ENCODE peak calls at places on chromosome 20, in six cellular contexts. One of them, this sample, is unnamed. For H3K4me1, the result is how much of the 10 kb centered on the place peaks cover.

GRCh38 chr20:25197870-25198190 is 2.3 kb downstream of the ENTPD6 start:
- DNase-seq in sigmoid colon: no peak
- DNase-seq in colonic mucosa: no peak
- DNase-seq in effector memory CD4-positive, alpha-beta T cell: no peak
- DNase-seq in upper lobe of right lung: no peak
- DNase-seq in right cardiac atrium: peak
- DNase-seq in this sample: no peak

GRCh38 chr20:57570145-57570850 is 9.4 kb downstream of the PCK1 start:
- DNase-seq in sigmoid colon: no peak
- DNase-seq in colonic mucosa: no peak
- DNase-seq in effector memory CD4-positive, alpha-beta T cell: no peak
- DNase-seq in upper lobe of right lung: no peak
- DNase-seq in right cardiac atrium: no peak
- DNase-seq in this sample: no peak

GRCh38 chr20:14360386-14360785 is 23.0 kb upstream of the FLRT3 start:
- DNase-seq in sigmoid colon: no peak
- DNase-seq in colonic mucosa: no peak
- DNase-seq in effector memory CD4-positive, alpha-beta T cell: no peak
- DNase-seq in upper lobe of right lung: no peak
- DNase-seq in right cardiac atrium: no peak
- DNase-seq in this sample: no peak

GRCh38 chr20:57620999-57621398 is 773 bp upstream of the ZBP1 start:
- DNase-seq in sigmoid colon: no peak
- DNase-seq in colonic mucosa: peak
- DNase-seq in effector memory CD4-positive, alpha-beta T cell: no peak
- DNase-seq in upper lobe of right lung: no peak
- DNase-seq in right cardiac atrium: no peak
- DNase-seq in this sample: no peak

GRCh38 chr20:15345287-15345686 is 1007.9 kb upstream of the FLRT3 start:
- DNase-seq in sigmoid colon: no peak
- DNase-seq in colonic mucosa: no peak
- DNase-seq in effector memory CD4-positive, alpha-beta T cell: no peak
- DNase-seq in upper lobe of right lung: no peak
- DNase-seq in right cardiac atrium: no peak
- DNase-seq in this sample: no peak

GRCh38 chr20:59640267-59640666 is 35.9 kb downstream of the PHACTR3 start:
- DNase-seq in sigmoid colon: peak
- DNase-seq in colonic mucosa: peak
- DNase-seq in effector memory CD4-positive, alpha-beta T cell: no peak
- DNase-seq in upper lobe of right lung: no peak
- DNase-seq in right cardiac atrium: no peak
- DNase-seq in this sample: no peak

GRCh38 chr20:37257530-37257929 is 4.1 kb downstream of the GHRH start:
- DNase-seq in sigmoid colon: no peak
- DNase-seq in colonic mucosa: no peak
- DNase-seq in effector memory CD4-positive, alpha-beta T cell: no peak
- DNase-seq in upper lobe of right lung: no peak
- DNase-seq in right cardiac atrium: no peak
- DNase-seq in this sample: no peak

GRCh38 chr20:19785173-19785799 is 27.2 kb downstream of the RIN2 start:
- DNase-seq in sigmoid colon: peak
- DNase-seq in colonic mucosa: no peak
- DNase-seq in effector memory CD4-positive, alpha-beta T cell: no peak
- DNase-seq in upper lobe of right lung: no peak
- DNase-seq in right cardiac atrium: no peak
- DNase-seq in this sample: no peak

GRCh38 chr20:32124916-32125454 is 15.5 kb downstream of the TM9SF4 start:
- DNase-seq in sigmoid colon: no peak
- DNase-seq in colonic mucosa: no peak
- DNase-seq in effector memory CD4-positive, alpha-beta T cell: no peak
- DNase-seq in upper lobe of right lung: no peak
- DNase-seq in right cardiac atrium: no peak
- DNase-seq in this sample: no peak

GRCh38 chr20:49685809-49686208 is 27.9 kb downstream of the B4GALT5 start:
- DNase-seq in sigmoid colon: no peak
- DNase-seq in colonic mucosa: no peak
- DNase-seq in effector memory CD4-positive, alpha-beta T cell: no peak
- DNase-seq in upper lobe of right lung: no peak
- DNase-seq in right cardiac atrium: no peak
- DNase-seq in this sample: no peak

GRCh38 chr20:40687384-40688128 is 1.5 kb downstream of the MAFB start:
- DNase-seq in sigmoid colon: no peak
- DNase-seq in colonic mucosa: no peak
- DNase-seq in effector memory CD4-positive, alpha-beta T cell: no peak
- DNase-seq in upper lobe of right lung: peak
- DNase-seq in right cardiac atrium: peak
- DNase-seq in this sample: peak

GRCh38 chr20:54340667-54341081 is 132.8 kb downstream of the PFDN4 start:
- DNase-seq in sigmoid colon: no peak
- DNase-seq in colonic mucosa: no peak
- DNase-seq in effector memory CD4-positive, alpha-beta T cell: no peak
- DNase-seq in upper lobe of right lung: no peak
- DNase-seq in right cardiac atrium: no peak
- DNase-seq in this sample: no peak

DNA sequence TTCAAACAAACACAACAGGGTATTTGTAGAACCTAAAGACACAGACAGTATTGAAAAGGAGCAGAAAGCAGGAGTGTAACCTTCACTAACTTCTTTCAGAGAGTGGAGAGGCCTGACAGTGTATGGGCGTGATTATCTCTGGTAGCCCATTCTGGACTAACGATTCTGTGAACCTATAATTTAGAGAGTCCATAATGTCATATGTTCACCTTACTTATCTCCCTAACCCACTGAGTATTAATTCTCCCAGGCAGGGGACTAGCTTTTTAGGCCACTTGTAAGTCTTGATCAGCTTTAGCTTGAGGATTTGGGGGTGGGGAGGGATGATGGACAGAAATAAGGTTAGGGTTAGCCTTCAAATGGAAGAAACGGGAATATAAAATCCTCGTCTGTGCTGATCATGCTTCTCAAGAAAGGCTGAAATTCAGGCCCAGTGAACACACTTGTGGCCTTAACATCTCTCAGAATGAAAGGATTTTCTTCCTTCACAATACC is 2.8 kb upstream of the PARD6B start:
- DNase-seq in sigmoid colon: no peak
- DNase-seq in colonic mucosa: no peak
- DNase-seq in effector memory CD4-positive, alpha-beta T cell: no peak
- DNase-seq in upper lobe of right lung: no peak
- DNase-seq in right cardiac atrium: no peak
- DNase-seq in this sample: peak
- H3K4me3 ChIP-seq in sigmoid colon: no peak
- H3K4me3 ChIP-seq in colonic mucosa: no peak
- H3K4me3 ChIP-seq in effector memory CD4-positive, alpha-beta T cell: no peak
- H3K4me3 ChIP-seq in upper lobe of right lung: no peak
- H3K4me3 ChIP-seq in right cardiac atrium: no peak
- H3K4me3 ChIP-seq in this sample: no peak

GRCh38 chr20:10217517-10218410 is 866 bp upstream of the SNAP25 start:
- DNase-seq in sigmoid colon: peak
- DNase-seq in colonic mucosa: no peak
- DNase-seq in effector memory CD4-positive, alpha-beta T cell: no peak
- DNase-seq in upper lobe of right lung: no peak
- DNase-seq in right cardiac atrium: peak
- DNase-seq in this sample: peak

GRCh38 chr20:10221022-10221421 is 2.4 kb downstream of the SNAP25 start:
- DNase-seq in sigmoid colon: no peak
- DNase-seq in colonic mucosa: no peak
- DNase-seq in effector memory CD4-positive, alpha-beta T cell: no peak
- DNase-seq in upper lobe of right lung: no peak
- DNase-seq in right cardiac atrium: no peak
- DNase-seq in this sample: no peak

GRCh38 chr20:10218536-10219451 is at the start of gene SNAP25:
- DNase-seq in sigmoid colon: peak
- DNase-seq in colonic mucosa: no peak
- DNase-seq in effector memory CD4-positive, alpha-beta T cell: peak
- DNase-seq in upper lobe of right lung: no peak
- DNase-seq in right cardiac atrium: peak
- DNase-seq in this sample: peak

GRCh38 chr20:10219993-10220750 is 1.5 kb downstream of the SNAP25 start:
- DNase-seq in sigmoid colon: no peak
- DNase-seq in colonic mucosa: no peak
- DNase-seq in effector memory CD4-positive, alpha-beta T cell: no peak
- DNase-seq in upper lobe of right lung: no peak
- DNase-seq in right cardiac atrium: no peak
- DNase-seq in this sample: no peak

DNA sequence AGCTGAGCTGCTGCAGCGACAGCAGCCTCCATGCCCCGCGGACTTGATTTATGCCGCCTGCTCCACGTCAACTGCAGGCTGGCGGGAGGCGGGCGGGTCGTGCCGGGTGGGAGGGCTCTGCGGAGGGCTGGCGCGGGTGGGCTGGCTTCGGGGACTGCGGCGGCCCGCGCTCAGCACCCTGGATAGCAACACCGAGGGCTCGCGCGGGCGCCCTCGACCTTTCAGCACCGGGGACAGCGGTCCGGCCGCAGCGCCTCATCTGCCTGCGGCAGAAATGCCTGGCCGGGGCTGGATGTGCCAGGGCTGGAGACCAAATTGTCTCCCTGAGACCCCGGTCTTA is 792 bp downstream of the SNAP25 start:
- DNase-seq in sigmoid colon: peak
- DNase-seq in colonic mucosa: peak
- DNase-seq in effector memory CD4-positive, alpha-beta T cell: peak
- DNase-seq in upper lobe of right lung: peak
- DNase-seq in right cardiac atrium: peak
- DNase-seq in this sample: peak
- H3K4me1 ChIP-seq in sigmoid colon: under half
- H3K4me1 ChIP-seq in colonic mucosa: under half
- H3K4me1 ChIP-seq in effector memory CD4-positive, alpha-beta T cell: under half
- H3K4me1 ChIP-seq in upper lobe of right lung: under half
- H3K4me1 ChIP-seq in right cardiac atrium: under half
- H3K4me1 ChIP-seq in this sample: under half

GRCh38 chr20:63737940-63738686 is 1.5 kb upstream of the SLC2A4RG start:
- DNase-seq in sigmoid colon: peak
- DNase-seq in colonic mucosa: peak
- DNase-seq in effector memory CD4-positive, alpha-beta T cell: peak
- DNase-seq in upper lobe of right lung: peak
- DNase-seq in right cardiac atrium: peak
- DNase-seq in this sample: no peak
- H3K4me3 ChIP-seq in sigmoid colon: peak
- H3K4me3 ChIP-seq in colonic mucosa: peak
- H3K4me3 ChIP-seq in effector memory CD4-positive, alpha-beta T cell: peak
- H3K4me3 ChIP-seq in upper lobe of right lung: peak
- H3K4me3 ChIP-seq in right cardiac atrium: peak
- H3K4me3 ChIP-seq in this sample: no peak

DNA sequence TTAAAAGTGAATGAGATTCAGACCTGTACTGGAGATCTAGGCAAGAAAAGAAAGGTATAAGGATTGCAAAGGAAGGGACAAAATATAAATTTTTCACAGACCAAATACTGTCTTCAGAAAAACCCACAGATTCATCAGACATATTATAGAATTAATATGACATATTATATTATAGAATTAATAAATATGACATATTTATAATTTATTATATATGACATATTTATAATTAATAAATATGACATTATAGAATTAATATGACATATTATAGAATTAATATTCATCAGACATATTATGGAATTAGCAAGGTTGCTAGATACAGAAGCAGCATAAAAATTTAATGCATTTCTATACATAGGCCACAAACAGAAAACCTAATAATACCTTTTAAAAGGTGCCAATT is 44.7 kb upstream of the GNRH2 start:
- DNase-seq in sigmoid colon: no peak
- DNase-seq in colonic mucosa: no peak
- DNase-seq in effector memory CD4-positive, alpha-beta T cell: no peak
- DNase-seq in upper lobe of right lung: no peak
- DNase-seq in right cardiac atrium: no peak
- DNase-seq in this sample: no peak
- H3K4me1 ChIP-seq in sigmoid colon: under half
- H3K4me1 ChIP-seq in colonic mucosa: under half
- H3K4me1 ChIP-seq in effector memory CD4-positive, alpha-beta T cell: under half
- H3K4me1 ChIP-seq in upper lobe of right lung: under half
- H3K4me1 ChIP-seq in right cardiac atrium: under half
- H3K4me1 ChIP-seq in this sample: under half

GRCh38 chr20:43839793-43840199 is 74.9 kb upstream of the TOX2 start:
- DNase-seq in sigmoid colon: no peak
- DNase-seq in colonic mucosa: no peak
- DNase-seq in effector memory CD4-positive, alpha-beta T cell: no peak
- DNase-seq in upper lobe of right lung: no peak
- DNase-seq in right cardiac atrium: no peak
- DNase-seq in this sample: no peak

GRCh38 chr20:43838703-43839060 is 76.0 kb upstream of the TOX2 start:
- DNase-seq in sigmoid colon: no peak
- DNase-seq in colonic mucosa: no peak
- DNase-seq in effector memory CD4-positive, alpha-beta T cell: no peak
- DNase-seq in upper lobe of right lung: no peak
- DNase-seq in right cardiac atrium: no peak
- DNase-seq in this sample: no peak

GRCh38 chr20:43835944-43836540 is 78.6 kb upstream of the TOX2 start:
- DNase-seq in sigmoid colon: peak
- DNase-seq in colonic mucosa: no peak
- DNase-seq in effector memory CD4-positive, alpha-beta T cell: no peak
- DNase-seq in upper lobe of right lung: no peak
- DNase-seq in right cardiac atrium: no peak
- DNase-seq in this sample: no peak

GRCh38 chr20:43836790-43837189 is 77.9 kb upstream of the TOX2 start:
- DNase-seq in sigmoid colon: peak
- DNase-seq in colonic mucosa: no peak
- DNase-seq in effector memory CD4-positive, alpha-beta T cell: no peak
- DNase-seq in upper lobe of right lung: no peak
- DNase-seq in right cardiac atrium: no peak
- DNase-seq in this sample: no peak

DNA sequence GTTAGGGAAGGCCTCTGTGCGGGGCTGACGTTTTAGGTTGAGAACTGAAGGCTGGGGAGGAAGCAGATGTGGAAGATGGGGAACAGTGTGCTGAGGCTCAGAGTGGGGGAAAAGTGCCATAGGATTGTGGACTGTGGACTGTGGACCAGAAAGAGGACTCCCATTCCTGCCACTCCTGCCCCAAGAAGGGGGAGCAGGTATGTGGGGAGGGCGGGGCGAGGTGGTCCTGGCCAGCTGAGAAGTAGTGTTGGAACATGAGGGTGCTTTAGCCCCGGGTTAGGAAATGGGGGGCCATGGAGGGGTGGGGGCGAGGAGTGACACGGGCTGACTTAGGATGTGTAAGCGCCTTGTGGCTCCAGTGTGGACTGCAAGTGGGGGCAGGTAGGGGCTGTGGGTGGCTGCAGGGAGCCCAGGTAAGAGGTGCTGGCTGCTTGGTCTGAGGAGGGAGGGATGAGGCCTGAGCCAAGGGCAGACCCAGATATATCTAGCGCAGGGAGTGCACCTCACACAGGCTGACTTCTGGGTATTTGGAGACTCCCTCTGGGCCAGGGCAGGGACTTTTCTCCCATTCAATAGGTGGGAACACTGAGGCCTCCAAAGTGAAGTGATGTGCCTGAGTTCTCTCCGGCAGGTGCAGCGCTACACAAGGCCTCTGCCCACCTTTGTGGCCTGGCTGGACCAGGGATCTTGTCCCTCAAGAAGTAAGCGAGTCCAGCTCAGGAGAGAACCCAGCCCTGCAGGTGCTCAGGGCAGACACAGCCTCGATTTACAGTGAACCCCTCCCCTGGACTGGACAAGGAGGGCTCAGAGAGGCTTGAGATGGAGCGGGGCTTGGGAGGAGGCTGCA is 76.6 kb upstream of the TOX2 start:
- DNase-seq in sigmoid colon: peak
- DNase-seq in colonic mucosa: peak
- DNase-seq in effector memory CD4-positive, alpha-beta T cell: no peak
- DNase-seq in upper lobe of right lung: no peak
- DNase-seq in right cardiac atrium: no peak
- DNase-seq in this sample: no peak
- H3K4me3 ChIP-seq in sigmoid colon: no peak
- H3K4me3 ChIP-seq in colonic mucosa: no peak
- H3K4me3 ChIP-seq in effector memory CD4-positive, alpha-beta T cell: no peak
- H3K4me3 ChIP-seq in upper lobe of right lung: no peak
- H3K4me3 ChIP-seq in right cardiac atrium: no peak
- H3K4me3 ChIP-seq in this sample: no peak

GRCh38 chr20:10661261-10661660 is 12.5 kb downstream of the JAG1 start:
- DNase-seq in sigmoid colon: peak
- DNase-seq in colonic mucosa: no peak
- DNase-seq in effector memory CD4-positive, alpha-beta T cell: no peak
- DNase-seq in upper lobe of right lung: no peak
- DNase-seq in right cardiac atrium: no peak
- DNase-seq in this sample: no peak
- H3K4me1 ChIP-seq in sigmoid colon: half or more
- H3K4me1 ChIP-seq in colonic mucosa: under half
- H3K4me1 ChIP-seq in effector memory CD4-positive, alpha-beta T cell: under half
- H3K4me1 ChIP-seq in upper lobe of right lung: under half
- H3K4me1 ChIP-seq in right cardiac atrium: under half
- H3K4me1 ChIP-seq in this sample: under half

This sample was measured in testis.